ENCODE peak calls at places on chromosomes 13 and 19, in six cellular contexts. One of them, this sample, is unnamed.

GRCh38 chr13:72849571-72849970 is 67.6 kb downstream of the PIBF1 start:
- DNase-seq in heart left ventricle: no peak
- DNase-seq in CD8-positive, alpha-beta T cell: no peak
- DNase-seq in heart right ventricle: no peak
- DNase-seq in mammary epithelial cell: no peak
- DNase-seq in GM06990: no peak
- DNase-seq in this sample: no peak

GRCh38 chr13:100131863-100132574 is 43.1 kb downstream of the PCCA start:
- DNase-seq in heart left ventricle: no peak
- DNase-seq in CD8-positive, alpha-beta T cell: no peak
- DNase-seq in heart right ventricle: no peak
- DNase-seq in mammary epithelial cell: peak
- DNase-seq in GM06990: no peak
- DNase-seq in this sample: no peak

GRCh38 chr19:19549804-19550453 is 11.9 kb downstream of the CILP2 start:
- DNase-seq in heart left ventricle: no peak
- DNase-seq in CD8-positive, alpha-beta T cell: no peak
- DNase-seq in heart right ventricle: no peak
- DNase-seq in mammary epithelial cell: no peak
- DNase-seq in GM06990: no peak
- DNase-seq in this sample: no peak

GRCh38 chr13:66425741-66426140 is 804.4 kb downstream of the PCDH9 start:
- DNase-seq in heart left ventricle: no peak
- DNase-seq in CD8-positive, alpha-beta T cell: no peak
- DNase-seq in heart right ventricle: no peak
- DNase-seq in mammary epithelial cell: no peak
- DNase-seq in GM06990: no peak
- DNase-seq in this sample: no peak

GRCh38 chr13:113291997-113292862 is 4.8 kb upstream of the LAMP1 start:
- DNase-seq in heart left ventricle: peak
- DNase-seq in CD8-positive, alpha-beta T cell: no peak
- DNase-seq in heart right ventricle: peak
- DNase-seq in mammary epithelial cell: peak
- DNase-seq in GM06990: peak
- DNase-seq in this sample: peak

GRCh38 chr13:72820156-72820897 is 38.4 kb downstream of the PIBF1 start:
- DNase-seq in heart left ventricle: no peak
- DNase-seq in CD8-positive, alpha-beta T cell: no peak
- DNase-seq in heart right ventricle: no peak
- DNase-seq in mammary epithelial cell: peak
- DNase-seq in GM06990: no peak
- DNase-seq in this sample: no peak

GRCh38 chr13:91024157-91024792 is 323.2 kb upstream of the MIR17HG start:
- DNase-seq in heart left ventricle: no peak
- DNase-seq in CD8-positive, alpha-beta T cell: no peak
- DNase-seq in heart right ventricle: no peak
- DNase-seq in mammary epithelial cell: no peak
- DNase-seq in GM06990: no peak
- DNase-seq in this sample: no peak

GRCh38 chr19:3762130-3762473 is 380 bp upstream of the MRPL54 start:
- DNase-seq in heart left ventricle: no peak
- DNase-seq in CD8-positive, alpha-beta T cell: no peak
- DNase-seq in heart right ventricle: no peak
- DNase-seq in mammary epithelial cell: no peak
- DNase-seq in GM06990: no peak
- DNase-seq in this sample: no peak

GRCh38 chr13:111668451-111668850 is 348.0 kb downstream of the TEX29 start:
- DNase-seq in heart left ventricle: no peak
- DNase-seq in CD8-positive, alpha-beta T cell: no peak
- DNase-seq in heart right ventricle: no peak
- DNase-seq in mammary epithelial cell: no peak
- DNase-seq in GM06990: no peak
- DNase-seq in this sample: no peak

GRCh38 chr13:58324130-58324529 is 692.6 kb downstream of the PCDH17 start:
- DNase-seq in heart left ventricle: no peak
- DNase-seq in CD8-positive, alpha-beta T cell: no peak
- DNase-seq in heart right ventricle: no peak
- DNase-seq in mammary epithelial cell: no peak
- DNase-seq in GM06990: no peak
- DNase-seq in this sample: no peak

DNA sequence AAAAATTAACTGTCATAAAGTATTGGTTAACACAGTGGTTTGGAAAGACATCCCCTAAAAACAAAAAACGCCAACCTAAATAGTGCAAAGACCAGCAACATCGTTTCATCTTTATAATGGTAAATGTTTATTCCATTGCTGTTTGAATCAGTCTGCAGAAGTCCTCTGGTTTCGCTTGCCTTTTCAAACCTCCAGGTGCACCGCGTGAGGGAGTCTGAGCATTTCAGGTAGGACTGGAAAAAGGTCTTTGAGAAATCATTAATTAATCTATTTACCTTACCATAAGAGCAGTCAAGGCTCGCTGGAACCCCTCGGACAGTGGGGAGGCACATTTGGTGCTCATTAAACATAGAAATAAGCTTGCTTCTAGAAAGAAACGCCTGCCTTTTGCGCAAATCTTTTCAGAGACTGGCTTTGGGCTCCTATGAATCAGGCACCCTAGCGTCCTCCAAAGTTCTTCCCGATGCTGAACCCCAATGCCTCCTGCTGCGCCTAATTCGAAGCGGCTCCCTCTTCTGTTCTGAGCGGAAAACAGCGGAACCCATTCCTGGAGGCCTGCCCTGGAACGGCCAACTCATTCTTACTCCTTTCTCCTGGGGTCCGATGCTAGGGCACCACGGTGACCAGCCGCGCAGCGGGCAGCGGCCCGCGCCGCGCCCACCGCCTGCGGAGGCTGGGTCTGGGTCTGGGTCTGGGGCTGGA is 942 bp upstream of the MTUS2 start:
- DNase-seq in heart left ventricle: peak
- DNase-seq in CD8-positive, alpha-beta T cell: no peak
- DNase-seq in heart right ventricle: no peak
- DNase-seq in mammary epithelial cell: peak
- DNase-seq in GM06990: peak
- DNase-seq in this sample: no peak
- H3K4me3 ChIP-seq in heart left ventricle: peak
- H3K4me3 ChIP-seq in CD8-positive, alpha-beta T cell: no peak
- H3K4me3 ChIP-seq in heart right ventricle: peak
- H3K4me3 ChIP-seq in mammary epithelial cell: no peak
- H3K4me3 ChIP-seq in GM06990: peak
- H3K4me3 ChIP-seq in this sample: no peak

GRCh38 chr13:31054632-31055031 is 107.1 kb downstream of the HSPH1 start:
- DNase-seq in heart left ventricle: no peak
- DNase-seq in CD8-positive, alpha-beta T cell: no peak
- DNase-seq in heart right ventricle: no peak
- DNase-seq in mammary epithelial cell: no peak
- DNase-seq in GM06990: no peak
- DNase-seq in this sample: no peak

GRCh38 chr13:31055589-31055988 is 106.1 kb downstream of the HSPH1 start:
- DNase-seq in heart left ventricle: no peak
- DNase-seq in CD8-positive, alpha-beta T cell: no peak
- DNase-seq in heart right ventricle: no peak
- DNase-seq in mammary epithelial cell: no peak
- DNase-seq in GM06990: no peak
- DNase-seq in this sample: no peak

GRCh38 chr13:31053098-31053497 is 108.6 kb downstream of the HSPH1 start:
- DNase-seq in heart left ventricle: peak
- DNase-seq in CD8-positive, alpha-beta T cell: no peak
- DNase-seq in heart right ventricle: peak
- DNase-seq in mammary epithelial cell: peak
- DNase-seq in GM06990: no peak
- DNase-seq in this sample: no peak

GRCh38 chr13:31053896-31054295 is 107.8 kb downstream of the HSPH1 start:
- DNase-seq in heart left ventricle: no peak
- DNase-seq in CD8-positive, alpha-beta T cell: no peak
- DNase-seq in heart right ventricle: no peak
- DNase-seq in mammary epithelial cell: no peak
- DNase-seq in GM06990: no peak
- DNase-seq in this sample: no peak

DNA sequence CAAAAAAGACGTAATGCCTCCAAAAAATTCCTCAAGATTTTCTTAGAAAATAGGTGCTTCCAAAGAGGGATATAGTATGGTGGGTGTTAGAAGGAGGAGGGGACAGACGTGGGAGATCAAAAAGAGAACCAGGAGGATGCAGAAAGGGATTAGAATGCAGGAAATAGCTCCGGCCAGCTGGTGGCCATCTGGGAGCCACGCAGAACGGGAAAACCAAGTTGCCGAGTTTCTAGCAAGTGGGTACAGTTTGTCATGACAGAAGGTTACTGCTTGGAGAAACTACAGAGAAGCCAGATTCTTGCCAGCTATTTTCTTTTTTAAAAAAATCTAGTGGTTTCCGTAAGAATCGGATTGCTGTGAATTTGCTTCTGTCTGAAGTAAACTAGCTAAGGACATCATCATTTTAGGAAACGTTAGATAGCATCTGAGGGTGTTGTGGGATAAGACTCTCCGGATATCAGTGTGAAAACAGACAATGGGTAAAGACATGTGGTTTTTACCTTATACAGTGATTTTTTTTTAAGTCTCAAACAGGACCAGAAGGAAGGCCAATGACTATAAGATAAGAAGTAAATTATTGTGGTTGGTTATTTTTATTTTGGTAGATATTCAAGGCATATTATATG is 104.9 kb downstream of the HSPH1 start:
- DNase-seq in heart left ventricle: no peak
- DNase-seq in CD8-positive, alpha-beta T cell: no peak
- DNase-seq in heart right ventricle: no peak
- DNase-seq in mammary epithelial cell: no peak
- DNase-seq in GM06990: no peak
- DNase-seq in this sample: no peak
- TF ChIP-seq CTCF in heart left ventricle: no peak
- TF ChIP-seq CTCF in CD8-positive, alpha-beta T cell: no peak
- TF ChIP-seq CTCF in heart right ventricle: peak
- TF ChIP-seq CTCF in mammary epithelial cell: no peak
- TF ChIP-seq CTCF in GM06990: no peak
- TF ChIP-seq CTCF in this sample: no peak

GRCh38 chr19:50500753-50501151 is 10.2 kb downstream of the JOSD2 start:
- DNase-seq in heart left ventricle: peak
- DNase-seq in CD8-positive, alpha-beta T cell: no peak
- DNase-seq in heart right ventricle: peak
- DNase-seq in mammary epithelial cell: no peak
- DNase-seq in GM06990: no peak
- DNase-seq in this sample: no peak
- H3K4me3 ChIP-seq in heart left ventricle: peak
- H3K4me3 ChIP-seq in CD8-positive, alpha-beta T cell: no peak
- H3K4me3 ChIP-seq in heart right ventricle: peak
- H3K4me3 ChIP-seq in mammary epithelial cell: no peak
- H3K4me3 ChIP-seq in GM06990: no peak
- H3K4me3 ChIP-seq in this sample: no peak

GRCh38 chr19:5536337-5536894 is 31.3 kb downstream of the TINCR start:
- DNase-seq in heart left ventricle: peak
- DNase-seq in CD8-positive, alpha-beta T cell: no peak
- DNase-seq in heart right ventricle: peak
- DNase-seq in mammary epithelial cell: peak
- DNase-seq in GM06990: no peak
- DNase-seq in this sample: peak

GRCh38 chr19:5537870-5538269 is 29.9 kb downstream of the TINCR start:
- DNase-seq in heart left ventricle: peak
- DNase-seq in CD8-positive, alpha-beta T cell: no peak
- DNase-seq in heart right ventricle: peak
- DNase-seq in mammary epithelial cell: no peak
- DNase-seq in GM06990: no peak
- DNase-seq in this sample: no peak

GRCh38 chr19:5530701-5531100 is 37.1 kb downstream of the TINCR start:
- DNase-seq in heart left ventricle: no peak
- DNase-seq in CD8-positive, alpha-beta T cell: no peak
- DNase-seq in heart right ventricle: no peak
- DNase-seq in mammary epithelial cell: no peak
- DNase-seq in GM06990: no peak
- DNase-seq in this sample: no peak

GRCh38 chr19:5533257-5533656 is 34.5 kb downstream of the TINCR start:
- DNase-seq in heart left ventricle: no peak
- DNase-seq in CD8-positive, alpha-beta T cell: no peak
- DNase-seq in heart right ventricle: no peak
- DNase-seq in mammary epithelial cell: no peak
- DNase-seq in GM06990: no peak
- DNase-seq in this sample: no peak

DNA sequence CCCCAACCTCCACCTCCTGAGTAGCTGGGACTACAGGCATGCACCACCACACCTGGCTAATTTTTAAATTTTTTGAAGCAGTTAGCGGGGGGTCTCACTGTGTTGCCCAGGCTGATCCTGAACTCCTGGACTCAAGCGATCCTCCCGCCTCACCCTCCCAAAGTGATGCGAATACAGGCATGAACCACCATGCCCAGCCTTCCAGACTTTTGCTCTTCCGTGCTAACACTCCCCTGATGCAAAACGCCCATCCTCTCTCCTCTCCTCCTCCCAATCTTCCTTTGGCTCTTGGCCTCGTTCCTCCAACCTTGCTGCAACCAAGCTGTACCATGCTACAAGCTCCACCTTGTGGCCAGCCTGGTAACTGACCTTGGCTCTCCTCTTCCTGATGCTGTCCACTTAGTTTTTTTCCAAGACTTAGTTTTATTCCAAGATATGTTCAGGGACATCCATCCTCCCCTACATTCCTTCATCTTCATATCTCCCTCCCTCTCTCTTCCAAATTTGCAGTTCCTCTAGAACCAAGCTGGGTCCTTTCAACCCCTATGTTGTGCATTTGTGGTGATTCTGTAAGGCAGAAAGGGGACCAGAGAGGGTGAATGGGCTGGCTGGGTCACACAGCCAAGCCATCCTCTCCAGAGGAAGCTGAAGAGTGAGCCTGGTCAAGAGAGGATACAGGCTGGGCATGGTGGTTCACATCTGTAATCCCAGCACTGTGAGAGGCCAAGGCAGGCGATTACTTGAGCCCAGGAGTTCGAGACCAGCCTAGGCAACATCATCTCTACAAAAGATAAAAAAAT is 32.8 kb downstream of the TINCR start:
- DNase-seq in heart left ventricle: no peak
- DNase-seq in CD8-positive, alpha-beta T cell: no peak
- DNase-seq in heart right ventricle: no peak
- DNase-seq in mammary epithelial cell: no peak
- DNase-seq in GM06990: no peak
- DNase-seq in this sample: no peak
- TF ChIP-seq CTCF in heart left ventricle: peak
- TF ChIP-seq CTCF in CD8-positive, alpha-beta T cell: peak
- TF ChIP-seq CTCF in heart right ventricle: peak
- TF ChIP-seq CTCF in mammary epithelial cell: peak
- TF ChIP-seq CTCF in GM06990: peak
- TF ChIP-seq CTCF in this sample: no peak

DNA sequence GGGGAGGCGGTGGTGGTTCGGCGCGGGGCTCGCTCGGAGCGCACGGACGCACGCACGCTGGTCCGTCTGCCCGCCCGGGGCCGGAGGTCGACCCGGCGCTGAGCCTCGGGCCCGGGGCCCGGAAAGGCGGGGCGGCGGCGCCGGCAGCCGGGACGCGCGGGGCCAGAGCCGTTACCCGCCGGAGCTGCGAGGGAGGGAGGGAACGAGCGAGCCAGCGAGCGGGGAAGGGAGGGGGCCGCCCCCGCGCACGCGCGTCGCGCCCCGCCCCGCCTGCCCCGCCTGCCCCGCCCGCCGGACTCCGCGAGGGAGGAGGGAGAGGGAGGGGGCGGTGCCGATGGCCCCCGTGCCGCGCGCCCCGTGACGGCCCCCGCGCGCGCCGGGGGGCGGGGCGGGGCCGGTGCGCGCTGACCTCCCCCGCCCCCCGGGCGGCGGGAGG is 15.0 kb downstream of the CIC start:
- DNase-seq in heart left ventricle: peak
- DNase-seq in CD8-positive, alpha-beta T cell: peak
- DNase-seq in heart right ventricle: peak
- DNase-seq in mammary epithelial cell: peak
- DNase-seq in GM06990: peak
- DNase-seq in this sample: peak
- H3K4me3 ChIP-seq in heart left ventricle: no peak
- H3K4me3 ChIP-seq in CD8-positive, alpha-beta T cell: no peak
- H3K4me3 ChIP-seq in heart right ventricle: peak
- H3K4me3 ChIP-seq in mammary epithelial cell: no peak
- H3K4me3 ChIP-seq in GM06990: peak
- H3K4me3 ChIP-seq in this sample: peak

GRCh38 chr13:83780201-83780600 is 102.1 kb downstream of the SLITRK1 start:
- DNase-seq in heart left ventricle: no peak
- DNase-seq in CD8-positive, alpha-beta T cell: no peak
- DNase-seq in heart right ventricle: no peak
- DNase-seq in mammary epithelial cell: peak
- DNase-seq in GM06990: no peak
- DNase-seq in this sample: no peak
- TF ChIP-seq CTCF in heart left ventricle: no peak
- TF ChIP-seq CTCF in CD8-positive, alpha-beta T cell: no peak
- TF ChIP-seq CTCF in heart right ventricle: peak
- TF ChIP-seq CTCF in mammary epithelial cell: peak
- TF ChIP-seq CTCF in GM06990: peak
- TF ChIP-seq CTCF in this sample: no peak